ENCODE peak calls at places on chromosomes 2 and 18, in five cellular contexts. R is activated T-cell treated with anti-CD3 and anti-CD28 coated beads, Interleukin-2, amount 50 U/mL, for 1 hour; S is stimulated activated CD8-positive, alpha-beta memory T cell treated with anti-CD3 and anti-CD28 coated beads, Interleukin-15, amount 100 ng/mL, for 4 hours; N is NCI-H187; H is ACHN. G is an unnamed sample.

GRCh38 chr2:145000376-145000775 is 480.5 kb upstream of the ZEB2 start:
- DNase-seq in R (no peak), S (no peak), N (no peak), H (no peak), G (no peak)

GRCh38 chr2:212914392-212914791 is 237.0 kb downstream of the IKZF2 start:
- DNase-seq in R (no peak), S (no peak), N (no peak), H (no peak), G (no peak)

GRCh38 chr2:229422005-229422404 is 150.9 kb upstream of the PID1 start:
- DNase-seq in R (no peak), S (no peak), N (no peak), H (no peak), G (no peak)

GRCh38 chr18:22167471-22168151 is 1.8 kb upstream of the GATA6 start:
- DNase-seq in R (no peak), S (no peak), N (peak), H (no peak), G (no peak)

GRCh38 chr18:46917108-46917807 is at the start of the genes KATNAL2 and PIAS2:
- DNase-seq in R (peak), S (peak), N (peak), H (peak), G (peak)

GRCh38 chr2:119810039-119810630 is 50.4 kb downstream of the PTPN4 start:
- DNase-seq in R (no peak), S (no peak), N (no peak), H (no peak), G (no peak)

GRCh38 chr2:8685697-8686358 is 4.0 kb downstream of the ID2 start:
- DNase-seq in R (peak), S (no peak), N (peak), H (peak), G (no peak)

GRCh38 chr2:3173031-3173430 is 204.6 kb downstream of the EIPR1 start:
- DNase-seq in R (no peak), S (no peak), N (no peak), H (no peak), G (no peak)

GRCh38 chr2:217956895-217957457 is 45.8 kb downstream of the TNS1 start:
- DNase-seq in R (no peak), S (no peak), N (no peak), H (no peak), G (no peak)

GRCh38 chr2:176158306-176158643 is 1.2 kb downstream of the HOXD3 start:
- DNase-seq in R (no peak), S (no peak), N (no peak), H (no peak), G (no peak)

GRCh38 chr2:103401621-103402020 is 639.8 kb downstream of the TMEM182 start:
- DNase-seq in R (no peak), S (no peak), N (no peak), H (peak), G (no peak)

GRCh38 chr18:74368901-74369705 is 53.5 kb downstream of the C18orf63 start:
- DNase-seq in R (no peak), S (no peak), N (no peak), H (no peak), G (no peak)

GRCh38 chr2:233855345-233855744 is 1.0 kb upstream of the HJURP start:
- DNase-seq in R (no peak), S (no peak), N (no peak), H (no peak), G (no peak)

GRCh38 chr2:725464-725863 is 48.3 kb upstream of the TMEM18 start:
- DNase-seq in R (no peak), S (no peak), N (no peak), H (no peak), G (no peak)

GRCh38 chr2:67234443-67234842 is 162.7 kb upstream of the ETAA1 start:
- DNase-seq in R (no peak), S (no peak), N (no peak), H (peak), G (no peak)

GRCh38 chr2:204625135-204625534 is 79.9 kb downstream of the PARD3B start:
- DNase-seq in R (no peak), S (no peak), N (no peak), H (peak), G (no peak)

GRCh38 chr2:240397924-240398611 is 37.4 kb upstream of the GPC1 start:
- DNase-seq in R (peak), S (no peak), N (no peak), H (no peak), G (no peak)

GRCh38 chr2:208142255-208142924 is 3.6 kb downstream of the CRYGB start:
- DNase-seq in R (no peak), S (no peak), N (no peak), H (no peak), G (peak)

GRCh38 chr18:22191986-22192385 is 22.6 kb downstream of the GATA6 start:
- DNase-seq in R (no peak), S (no peak), N (no peak), H (no peak), G (no peak)

GRCh38 chr2:205889073-205889472 is 196.9 kb downstream of the INO80D start:
- DNase-seq in R (no peak), S (no peak), N (no peak), H (no peak), G (no peak)

GRCh38 chr2:43880952-43881351 is 42.2 kb downstream of the ABCG8 start:
- DNase-seq in R (no peak), S (no peak), N (no peak), H (no peak), G (no peak)

GRCh38 chr2:7593286-7593685 is 676.1 kb downstream of the RNF144A start:
- DNase-seq in R (no peak), S (no peak), N (no peak), H (no peak), G (no peak)

GRCh38 chr2:191265311-191266170 is 20.3 kb downstream of the MYO1B start:
- DNase-seq in R (no peak), S (no peak), N (no peak), H (peak), G (no peak)

GRCh38 chr2:30686000-30686399 is 121.2 kb downstream of the CAPN13 start:
- DNase-seq in R (no peak), S (no peak), N (peak), H (peak), G (no peak)

G was measured in NCI-H1436 treated with DMSO at 0.1 percent for 48 hours.